ENCODE peak calls at places on chromosomes 11 and 22, in ten cellular contexts. O, H, Z, W, K, E, R, Q, N and V are unnamed samples.

GRCh38 chr22:19886605-19887250 is 32.1 kb upstream of the GNB1L start:
- DNase-seq in R (no peak), K (no peak), O (no peak), Z (no peak), E (no peak), W (no peak), Q (no peak), N (no peak), H (peak; percentile 61), V (no peak)

GRCh38 chr22:28831140-28832072 is 31.0 kb upstream of the XBP1 start:
- DNase-seq in E (no peak), W (no peak), N (no peak), Q (no peak), H (no peak), O (no peak), R (no peak), Z (no peak), K (no peak), V (no peak)

GRCh38 chr11:11534981-11535380 is 86.8 kb downstream of the GALNT18 start:
- DNase-seq in O (no peak), E (no peak), W (no peak), N (no peak), Z (no peak), K (no peak), Q (no peak), R (no peak), H (peak; percentile 37), V (no peak)

GRCh38 chr11:122101625-122102291 is 14.3 kb downstream of the BLID start:
- DNase-seq in H (peak; percentile 85), O (peak; percentile 71), Q (peak; percentile 28), W (no peak), K (no peak), R (peak; percentile 80), E (no peak), N (no peak), Z (peak; percentile 57), V (no peak)

GRCh38 chr22:17218341-17218740 is 894 bp downstream of the ADA2 start:
- DNase-seq in H (no peak), E (no peak), O (no peak), N (no peak), R (no peak), Q (no peak), K (no peak), Z (no peak), W (no peak), V (no peak)

GRCh38 chr22:25405854-25406509 is 158.5 kb upstream of the GRK3 start:
- DNase-seq in E (no peak), Z (no peak), H (no peak), K (no peak), N (no peak), W (no peak), R (no peak), Q (no peak), O (no peak), V (no peak)

GRCh38 chr11:3807856-3808845 is at the start of gene PGAP2:
- DNase-seq in K (peak; percentile 73), N (peak; percentile 61), H (peak; percentile 35), Z (peak; percentile 52), R (peak; percentile 47), E (no peak), W (no peak), Q (peak; percentile 77), O (peak; percentile 74), V (peak; percentile 79)

GRCh38 chr22:19287889-19288288 is 3.6 kb downstream of the CLTCL1 start:
- DNase-seq in N (no peak), Q (no peak), O (no peak), W (peak; percentile 55), R (no peak), H (peak; percentile 86), Z (no peak), E (no peak), K (peak; percentile 64), V (no peak)

GRCh38 chr11:95345243-95345642 is 114.2 kb upstream of the SESN3 start:
- DNase-seq in Q (no peak), N (no peak), R (no peak), K (no peak), H (no peak), W (no peak), O (no peak), E (no peak), Z (no peak), V (no peak)

GRCh38 chr11:102421262-102421661 is 31.3 kb downstream of the TMEM123 start:
- DNase-seq in R (no peak), W (no peak), O (no peak), K (no peak), Z (no peak), H (no peak), Q (no peak), N (no peak), E (no peak), V (no peak)

GRCh38 chr22:43118024-43118849 is 7.7 kb downstream of the BIK start:
- DNase-seq in O (no peak), N (no peak), R (no peak), W (no peak), Q (peak; percentile 66), E (no peak), Z (no peak), H (no peak), K (no peak), V (no peak)

GRCh38 chr11:82855616-82856015 is 44.6 kb downstream of the PRCP start:
- DNase-seq in K (no peak), N (no peak), H (no peak), Q (no peak), Z (no peak), W (no peak), R (no peak), O (no peak), E (no peak), V (no peak)

GRCh38 chr11:71951741-71952310 is 23.0 kb downstream of the RNF121 start:
- DNase-seq in K (no peak), H (no peak), R (no peak), Z (no peak), W (no peak), O (no peak), E (no peak), Q (no peak), N (no peak), V (no peak)

GRCh38 chr11:27705873-27706820 is 5.9 kb upstream of the BDNF start:
- DNase-seq in N (no peak), E (no peak), O (no peak), R (no peak), H (peak; percentile 64), Q (no peak), W (no peak), K (peak; percentile 53), Z (peak; percentile 28), V (no peak)

DNA sequence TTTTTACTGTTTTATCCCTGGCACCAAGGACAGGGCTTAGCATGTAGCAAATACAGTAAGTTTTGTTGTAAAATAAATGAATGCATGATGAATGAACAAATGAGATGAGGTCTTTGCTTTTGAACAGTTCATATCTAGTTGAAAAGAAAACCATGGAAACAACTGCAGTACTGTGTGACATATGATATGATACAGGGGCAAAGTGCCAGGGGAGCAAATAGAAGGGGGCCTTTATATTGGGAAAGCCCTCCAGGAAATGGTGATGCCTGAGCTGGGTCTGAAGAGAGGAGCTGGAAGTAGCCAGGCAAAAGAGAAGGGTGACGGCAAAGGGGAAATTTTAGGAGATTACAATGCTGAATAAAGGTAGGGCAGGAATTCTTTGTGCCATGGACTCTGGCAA is 63.8 kb upstream of the UCP3 start:
- DNase-seq in H (no peak), Q (no peak), N (no peak), E (no peak), Z (no peak), K (no peak), O (no peak), R (no peak), W (no peak), V (no peak)
- TF ChIP-seq POLR2A in H (no peak), Q (no peak), N (no peak), E (no peak), Z (no peak), K (no peak), O (no peak), R (no peak), W (no peak), V (no peak)

GRCh38 chr11:78332872-78333271 is 84.7 kb downstream of the GAB2 start:
- DNase-seq in K (no peak), E (no peak), R (no peak), O (no peak), W (no peak), N (no peak), Z (no peak), Q (no peak), H (no peak), V (no peak)

GRCh38 chr11:78330361-78330760 is 87.3 kb downstream of the GAB2 start:
- DNase-seq in W (no peak), H (no peak), N (no peak), K (no peak), Q (no peak), O (no peak), Z (no peak), R (no peak), E (no peak), V (no peak)

GRCh38 chr11:78334109-78334508 is 83.5 kb downstream of the GAB2 start:
- DNase-seq in Q (no peak), R (no peak), O (no peak), W (no peak), H (no peak), N (no peak), K (no peak), E (no peak), Z (no peak), V (no peak)

GRCh38 chr11:78332174-78332866 is 85.3 kb downstream of the GAB2 start:
- DNase-seq in N (no peak), Z (no peak), H (peak; percentile 21), E (no peak), K (no peak), W (no peak), R (no peak), O (no peak), Q (no peak), V (no peak)

DNA sequence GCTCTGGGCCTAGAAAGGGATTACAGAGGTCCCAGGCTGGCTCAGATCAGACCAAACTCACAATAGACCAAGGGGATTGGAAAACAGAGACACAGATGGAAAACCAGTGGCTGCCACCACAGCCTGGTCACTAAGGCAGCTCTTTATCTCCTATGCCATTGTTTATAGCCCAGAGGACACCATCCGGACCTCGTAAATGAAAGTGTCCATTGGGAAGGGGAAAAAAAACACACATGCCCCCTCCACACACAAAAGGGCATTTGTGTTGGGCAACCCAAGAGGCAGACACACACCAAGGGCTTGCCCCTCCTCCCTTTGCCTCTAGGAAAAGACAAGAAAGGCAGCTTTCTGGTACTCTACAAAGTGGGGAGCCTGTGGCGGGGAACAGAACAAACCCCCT is 85.9 kb downstream of the GAB2 start:
- DNase-seq in O (no peak), K (no peak), Z (no peak), R (no peak), W (no peak), E (no peak), H (no peak), Q (no peak), N (no peak), V (no peak)
- H3K27ac ChIP-seq in O (no peak overlapping the region), K (no peak overlapping the region), Z (no peak overlapping the region), R (no peak overlapping the region), W (no peak overlapping the region), E (no peak overlapping the region), H (no peak overlapping the region), Q (no peak overlapping the region), N (no peak overlapping the region), V (no peak overlapping the region)

GRCh38 chr11:66510271-66510989 is at the start of gene BBS1:
- DNase-seq in W (peak; percentile 95), H (peak; percentile 68), O (peak; percentile 88), Q (peak; percentile 89), Z (peak; percentile 90), N (peak; percentile 52), K (peak; percentile 82), R (peak; percentile 81), E (peak; percentile 13), V (peak; percentile 95)
- TF ChIP-seq POLR2A in W (no peak), H (no peak), O (peak; percentile 40), Q (peak; percentile 55), Z (peak; percentile 18), N (peak; percentile 65), K (peak; percentile 70), R (peak; percentile 42), E (no peak), V (no peak)

GRCh38 chr11:1870326-1870696 is 17.4 kb downstream of the LSP1 start:
- DNase-seq in R (no peak), Z (no peak), E (no peak), N (no peak), K (no peak), H (no peak), O (no peak), W (no peak), Q (no peak), V (no peak)
- H3K27ac ChIP-seq in R (no peak overlapping the region), Z (peak overlapping the region; percentile 88), E (peak overlapping the region; percentile 68), N (no peak overlapping the region), K (no peak overlapping the region), H (no peak overlapping the region), O (peak overlapping the region; percentile 93), W (peak overlapping the region; percentile 45), Q (peak overlapping the region; percentile 71), V (peak overlapping the region; percentile 77)